ENCODE peak calls at places on chromosomes 2 and 18, in five cellular contexts. One of them, this sample, is unnamed.

GRCh38 chr18:79460445-79461300 is 64.9 kb downstream of the NFATC1 start:
- DNase-seq in uterus: no peak
- DNase-seq in A549: no peak
- DNase-seq in IMR-90: peak; percentile 4
- DNase-seq in neural progenitor cell: no peak
- DNase-seq in this sample: no peak

GRCh38 chr2:219453691-219454131 is 19.1 kb downstream of the SPEG start:
- DNase-seq in IMR-90: peak; percentile 91
- DNase-seq in A549: no peak
- DNase-seq in neural progenitor cell: peak; percentile 34
- DNase-seq in uterus: peak; percentile 99
- DNase-seq in this sample: peak; percentile 88

GRCh38 chr2:135055182-135055786 is 3.2 kb downstream of the RAB3GAP1 start:
- DNase-seq in A549: peak; percentile 9
- DNase-seq in neural progenitor cell: no peak
- DNase-seq in uterus: no peak
- DNase-seq in IMR-90: peak; percentile 81
- DNase-seq in this sample: peak; percentile 27

GRCh38 chr2:9972621-9973445 is 21.3 kb downstream of the GRHL1 start:
- DNase-seq in A549: no peak
- DNase-seq in uterus: no peak
- DNase-seq in IMR-90: peak; percentile 74
- DNase-seq in neural progenitor cell: no peak
- DNase-seq in this sample: no peak

GRCh38 chr18:8081872-8082553 is 514.9 kb downstream of the PTPRM start:
- DNase-seq in IMR-90: no peak
- DNase-seq in A549: no peak
- DNase-seq in neural progenitor cell: no peak
- DNase-seq in uterus: no peak
- DNase-seq in this sample: no peak

GRCh38 chr2:99420031-99420430 is 69.8 kb downstream of the REV1 start:
- DNase-seq in uterus: no peak
- DNase-seq in neural progenitor cell: no peak
- DNase-seq in IMR-90: no peak
- DNase-seq in A549: no peak
- DNase-seq in this sample: no peak

GRCh38 chr2:138691667-138692066 is 88.5 kb downstream of the NXPH2 start:
- DNase-seq in neural progenitor cell: no peak
- DNase-seq in uterus: no peak
- DNase-seq in IMR-90: no peak
- DNase-seq in A549: no peak
- DNase-seq in this sample: no peak

GRCh38 chr2:154452906-154453493 is 245.5 kb upstream of the KCNJ3 start:
- DNase-seq in IMR-90: no peak
- DNase-seq in uterus: no peak
- DNase-seq in A549: peak; percentile 33
- DNase-seq in neural progenitor cell: no peak
- DNase-seq in this sample: no peak

GRCh38 chr2:162750033-162750432 is 88.5 kb downstream of the KCNH7 start:
- DNase-seq in neural progenitor cell: no peak
- DNase-seq in IMR-90: no peak
- DNase-seq in A549: no peak
- DNase-seq in uterus: no peak
- DNase-seq in this sample: no peak

GRCh38 chr2:108535380-108535677 is 1.1 kb downstream of the LIMS1 start:
- DNase-seq in A549: no peak
- DNase-seq in uterus: no peak
- DNase-seq in IMR-90: no peak
- DNase-seq in neural progenitor cell: peak; percentile 50
- DNase-seq in this sample: no peak

GRCh38 chr2:58140508-58141072 is 94.0 kb downstream of the VRK2 start:
- DNase-seq in uterus: no peak
- DNase-seq in IMR-90: peak; percentile 81
- DNase-seq in neural progenitor cell: no peak
- DNase-seq in A549: no peak
- DNase-seq in this sample: no peak

GRCh38 chr2:187869195-187869594 is 315.0 kb upstream of the TFPI start:
- DNase-seq in IMR-90: no peak
- DNase-seq in uterus: no peak
- DNase-seq in neural progenitor cell: no peak
- DNase-seq in A549: no peak
- DNase-seq in this sample: no peak

GRCh38 chr2:164847291-164847690 is 5.7 kb upstream of the COBLL1 start:
- DNase-seq in IMR-90: no peak
- DNase-seq in uterus: no peak
- DNase-seq in A549: no peak
- DNase-seq in neural progenitor cell: no peak
- DNase-seq in this sample: no peak

GRCh38 chr2:190205643-190206042 is 114.0 kb downstream of the HIBCH start:
- DNase-seq in uterus: no peak
- DNase-seq in neural progenitor cell: no peak
- DNase-seq in A549: no peak
- DNase-seq in IMR-90: peak; percentile 44
- DNase-seq in this sample: no peak

GRCh38 chr2:37307500-37307899 is 17.1 kb downstream of the PRKD3 start:
- DNase-seq in A549: no peak
- DNase-seq in uterus: no peak
- DNase-seq in IMR-90: no peak
- DNase-seq in neural progenitor cell: no peak
- DNase-seq in this sample: no peak

GRCh38 chr2:101150306-101151140 is 659 bp downstream of the TBC1D8 start:
- DNase-seq in IMR-90: no peak
- DNase-seq in neural progenitor cell: peak; percentile 66
- DNase-seq in uterus: peak; percentile 24
- DNase-seq in A549: no peak
- DNase-seq in this sample: peak; percentile 40

GRCh38 chr2:46299365-46300263 is 2.4 kb downstream of the EPAS1 start:
- DNase-seq in IMR-90: peak; percentile 62
- DNase-seq in neural progenitor cell: peak; percentile 68
- DNase-seq in uterus: peak; percentile 74
- DNase-seq in A549: peak; percentile 77
- DNase-seq in this sample: peak; percentile 77

GRCh38 chr2:159515482-159515881 is 100.9 kb downstream of the BAZ2B start:
- DNase-seq in A549: no peak
- DNase-seq in neural progenitor cell: no peak
- DNase-seq in IMR-90: no peak
- DNase-seq in uterus: no peak
- DNase-seq in this sample: no peak

GRCh38 chr18:56575819-56576663 is 62.4 kb downstream of the TXNL1 start:
- DNase-seq in neural progenitor cell: peak; percentile 71
- DNase-seq in A549: peak; percentile 28
- DNase-seq in IMR-90: peak; percentile 71
- DNase-seq in uterus: no peak
- DNase-seq in this sample: no peak

GRCh38 chr18:3305354-3305762 is 43.4 kb downstream of the MYL12B start:
- DNase-seq in uterus: no peak
- DNase-seq in neural progenitor cell: no peak
- DNase-seq in IMR-90: peak; percentile 100
- DNase-seq in A549: peak; percentile 25
- DNase-seq in this sample: no peak

GRCh38 chr2:134127496-134127895 is 126.4 kb upstream of the MGAT5 start:
- DNase-seq in uterus: no peak
- DNase-seq in A549: no peak
- DNase-seq in IMR-90: no peak
- DNase-seq in neural progenitor cell: no peak
- DNase-seq in this sample: no peak

GRCh38 chr18:57698571-57699276 is 77.1 kb upstream of the NARS1 start:
- DNase-seq in uterus: no peak
- DNase-seq in IMR-90: peak; percentile 74
- DNase-seq in neural progenitor cell: no peak
- DNase-seq in A549: no peak
- DNase-seq in this sample: no peak

GRCh38 chr2:57947398-57947797 is 99.2 kb upstream of the VRK2 start:
- DNase-seq in A549: peak; percentile 5
- DNase-seq in uterus: no peak
- DNase-seq in neural progenitor cell: no peak
- DNase-seq in IMR-90: no peak
- DNase-seq in this sample: no peak

DNA sequence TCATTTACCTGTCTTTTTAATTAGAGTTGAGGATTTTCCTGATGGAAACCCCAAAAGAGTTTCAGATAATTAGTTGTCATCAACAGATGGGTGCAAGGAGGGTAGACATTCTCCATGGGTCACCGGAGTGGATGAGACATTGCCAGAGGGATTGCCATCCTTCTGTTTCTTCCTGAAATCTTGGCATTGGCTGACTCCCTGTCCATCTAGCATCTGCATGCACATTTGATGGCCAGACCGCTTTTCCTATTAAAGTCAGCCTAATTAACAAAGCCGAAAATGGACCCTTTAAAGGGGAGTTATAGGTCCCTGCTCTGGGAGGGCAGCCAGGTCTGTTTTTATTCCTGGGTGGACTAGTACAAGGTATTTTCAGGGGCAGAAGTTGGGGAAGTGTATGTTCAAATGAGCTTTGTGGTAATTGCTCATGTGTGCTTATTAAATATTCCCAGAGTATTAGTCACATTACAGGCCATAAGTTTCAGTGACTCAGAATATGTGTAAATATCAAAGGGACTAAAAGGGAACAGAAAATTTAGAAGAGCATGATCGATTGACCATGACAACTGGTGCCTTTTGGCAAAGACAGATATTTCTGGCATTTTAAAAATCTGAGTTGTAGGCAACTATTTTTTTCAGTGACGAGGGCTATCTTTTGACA is 209.8 kb downstream of the PHLPP1 start:
- DNase-seq in uterus: no peak
- DNase-seq in neural progenitor cell: no peak
- DNase-seq in A549: no peak
- DNase-seq in IMR-90: peak; percentile 29
- DNase-seq in this sample: no peak
- H3K4me1 ChIP-seq in uterus: no peaks in the 10 kb centered on the region
- H3K4me1 ChIP-seq in neural progenitor cell: no peaks in the 10 kb centered on the region
- H3K4me1 ChIP-seq in A549: peaks cover 9% of the 10 kb centered on the region
- H3K4me1 ChIP-seq in IMR-90: no peaks in the 10 kb centered on the region
- H3K4me1 ChIP-seq in this sample: no peaks in the 10 kb centered on the region

DNA sequence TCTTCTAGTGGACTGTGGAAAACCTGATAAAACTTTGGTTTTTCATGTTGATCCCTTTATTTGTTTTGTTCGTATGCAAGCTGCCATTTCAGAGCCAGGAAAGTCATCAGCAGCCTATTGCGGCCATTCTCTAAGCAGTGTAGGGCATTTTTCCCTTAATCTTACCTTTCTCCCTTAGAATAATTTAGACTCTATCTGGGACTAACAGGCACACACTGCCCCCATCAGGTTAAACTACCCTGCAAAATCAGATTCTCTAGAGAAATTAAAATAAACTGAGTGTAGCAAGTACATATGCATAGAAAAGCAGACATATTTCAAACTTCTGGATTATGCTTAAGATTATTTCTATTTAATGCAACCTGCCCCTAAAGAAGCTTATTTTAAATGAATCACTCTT is 347.4 kb downstream of the METTL4 start:
- DNase-seq in neural progenitor cell: peak; percentile 51
- DNase-seq in uterus: no peak
- DNase-seq in A549: peak; percentile 16
- DNase-seq in IMR-90: peak; percentile 6
- DNase-seq in this sample: peak; percentile 25
- TF ChIP-seq CTCF in neural progenitor cell: peak; percentile 79
- TF ChIP-seq CTCF in uterus: peak; percentile 33
- TF ChIP-seq CTCF in A549: peak; percentile 34
- TF ChIP-seq CTCF in IMR-90: peak; percentile 45
- TF ChIP-seq CTCF in this sample: peak; percentile 37

DNA sequence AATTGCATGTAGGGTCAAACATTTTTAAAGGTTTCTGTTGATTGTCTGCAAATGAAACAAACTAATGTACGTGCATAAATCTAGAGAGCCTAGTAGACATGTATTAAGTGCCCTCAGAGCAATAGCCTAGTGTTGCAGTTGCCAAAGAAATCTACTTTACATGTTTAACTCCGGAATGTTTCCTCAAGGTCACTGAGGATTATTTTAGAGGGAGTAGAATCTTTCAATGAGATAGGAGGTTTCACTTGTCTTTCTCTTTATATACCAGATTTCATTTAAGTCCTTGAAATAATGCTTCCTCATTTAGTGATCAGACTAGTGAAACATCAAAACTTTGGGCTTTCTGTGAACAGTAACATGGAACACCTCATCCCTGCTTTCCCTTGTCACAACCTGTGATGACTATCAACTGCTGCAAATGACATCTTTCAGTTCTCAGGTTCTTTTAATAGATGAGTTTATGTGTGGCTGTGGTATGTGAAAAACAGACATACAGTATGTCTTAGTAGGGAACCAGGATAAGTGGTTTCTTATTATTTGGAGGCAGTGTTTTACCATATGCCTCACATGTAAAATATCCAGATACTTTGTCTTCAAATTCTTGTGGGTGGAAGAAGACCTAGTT is 5.5 kb downstream of the UBE2E3 start:
- DNase-seq in uterus: no peak
- DNase-seq in neural progenitor cell: no peak
- DNase-seq in IMR-90: no peak
- DNase-seq in A549: no peak
- DNase-seq in this sample: no peak
- H3K4me1 ChIP-seq in uterus: no peaks in the 10 kb centered on the region
- H3K4me1 ChIP-seq in neural progenitor cell: peaks cover 52% of the 10 kb centered on the region
- H3K4me1 ChIP-seq in IMR-90: peaks cover 2% of the 10 kb centered on the region
- H3K4me1 ChIP-seq in A549: peaks cover 24% of the 10 kb centered on the region
- H3K4me1 ChIP-seq in this sample: peaks cover 53% of the 10 kb centered on the region

DNA sequence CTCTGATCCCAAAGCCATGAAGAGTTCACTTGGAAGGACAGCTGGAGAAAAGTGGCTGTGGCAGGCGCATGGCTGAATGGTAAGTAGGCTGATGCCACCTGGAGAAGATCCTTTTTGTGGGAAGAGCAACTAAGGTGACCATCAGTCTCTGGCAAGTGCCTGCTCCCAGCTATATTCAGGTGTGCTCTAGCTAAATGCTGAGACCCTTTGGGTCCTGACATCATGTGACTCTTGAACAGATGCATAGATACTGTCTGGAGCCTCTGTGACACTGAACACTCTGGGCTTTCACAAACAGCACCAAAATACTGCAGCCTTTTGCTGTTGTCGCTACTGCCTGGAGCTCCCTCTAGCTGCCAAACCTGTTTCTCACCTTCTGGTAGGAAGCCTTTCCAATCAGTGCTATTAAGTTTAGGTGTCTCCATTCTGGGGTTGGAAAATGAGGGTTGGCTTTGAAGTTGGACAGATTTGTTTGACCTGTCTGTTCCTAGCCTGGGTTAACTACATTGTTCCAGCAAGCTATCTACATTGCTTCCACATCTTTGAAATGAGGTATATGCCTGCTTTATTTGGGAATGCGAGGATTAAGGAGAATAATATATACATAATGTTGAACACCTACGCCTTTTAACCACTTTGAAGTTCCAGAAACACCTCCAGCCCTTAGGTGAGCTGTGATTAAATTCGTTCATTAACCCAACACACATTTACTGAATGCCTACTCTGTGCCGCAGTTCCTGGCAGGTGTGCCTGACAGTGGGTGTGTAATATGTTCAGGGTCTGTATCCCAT is 3.1 kb downstream of the EGR4 start:
- DNase-seq in neural progenitor cell: peak; percentile 72
- DNase-seq in uterus: no peak
- DNase-seq in A549: peak; percentile 70
- DNase-seq in IMR-90: peak; percentile 41
- DNase-seq in this sample: peak; percentile 32
- TF ChIP-seq CTCF in neural progenitor cell: peak; percentile 77
- TF ChIP-seq CTCF in uterus: no peak
- TF ChIP-seq CTCF in A549: peak; percentile 66
- TF ChIP-seq CTCF in IMR-90: peak; percentile 51
- TF ChIP-seq CTCF in this sample: peak; percentile 30